ENCODE peak calls at places on chromosome X, in nine cellular contexts. E is WERI-Rb-1; U is A549; H is CD4-positive, alpha-beta T cell; J is CD8-positive, alpha-beta T cell; V is testis; A is heart left ventricle; F is pancreas; L is cardiac muscle cell. M is an unnamed sample.

GRCh38 chrX:85963736-85964135 is 83.6 kb downstream of the CHM start:
- DNase-seq in E (no peak), U (peak; percentile 2), H (no peak), J (no peak), V (no peak), A (no peak), F (no peak), L (no peak), M (no peak)

GRCh38 chrX:48606091-48606490 is 8.8 kb downstream of the WDR13 start:
- DNase-seq in E (no peak), U (no peak), H (no peak), J (no peak), V (no peak), A (no peak), F (no peak), L (no peak), M (no peak)

GRCh38 chrX:47751670-47752069 is 85.0 kb upstream of the ZNF81 start:
- DNase-seq in E (peak; percentile 52), U (no peak), H (no peak), J (no peak), V (peak; percentile 64), A (peak; percentile 44), F (peak; percentile 72), L (peak; percentile 65), M (peak; percentile 54)

GRCh38 chrX:1170243-1170642 is 42.2 kb downstream of the CRLF2 start:
- DNase-seq in E (no peak), U (no peak), H (no peak), J (peak; percentile 11), V (no peak), A (no peak), F (no peak), L (no peak), M (no peak)

GRCh38 chrX:119015407-119016242 is 41.2 kb downstream of the LONRF3 start:
- DNase-seq in E (no peak), U (peak; percentile 14), H (no peak), J (no peak), V (no peak), A (peak; percentile 47), F (no peak), L (no peak), M (peak; percentile 78)

GRCh38 chrX:110395877-110396276 is 37.2 kb downstream of the RTL9 start:
- DNase-seq in E (no peak), U (no peak), H (no peak), J (no peak), V (no peak), A (no peak), F (no peak), L (no peak), M (no peak)

GRCh38 chrX:153937056-153937455 is 2.2 kb upstream of the NAA10 start:
- DNase-seq in E (no peak), U (no peak), H (no peak), J (no peak), V (no peak), A (no peak), F (no peak), L (no peak), M (no peak)

GRCh38 chrX:42442745-42443144 is 335.2 kb downstream of the PPP1R2C start:
- DNase-seq in E (no peak), U (no peak), H (no peak), J (no peak), V (no peak), A (no peak), F (no peak), L (no peak), M (no peak)

GRCh38 chrX:63764946-63765345 is 20.1 kb downstream of the ARHGEF9 start:
- DNase-seq in E (no peak), U (no peak), H (no peak), J (no peak), V (no peak), A (no peak), F (no peak), L (no peak), M (no peak)

DNA sequence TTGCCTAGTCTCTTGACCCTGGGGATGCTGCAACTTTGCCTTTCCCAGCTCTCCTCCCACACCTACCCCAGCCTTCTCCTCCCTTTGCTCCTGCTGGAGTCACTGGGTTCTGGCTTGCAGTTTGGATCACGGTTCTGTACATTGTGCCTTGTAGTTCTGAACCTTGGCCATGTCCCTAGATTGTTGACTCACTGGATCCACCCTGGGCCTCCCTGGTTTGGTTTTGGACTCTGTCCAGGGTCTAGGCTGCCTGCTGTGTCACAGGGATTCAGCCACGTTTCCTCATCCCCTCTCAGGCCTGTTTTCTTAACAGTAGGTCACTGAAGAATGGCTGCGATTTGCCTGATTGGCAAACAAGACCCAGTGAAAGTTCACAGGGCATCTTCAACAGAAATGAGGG is 11.5 kb upstream of the GABRE start:
- DNase-seq in E (no peak), U (no peak), H (no peak), J (no peak), V (no peak), A (no peak), F (no peak), L (no peak), M (no peak)
- H3K9me3 ChIP-seq in E (no peaks in the 10 kb centered on the region), U (no peaks in the 10 kb centered on the region), H (no peaks in the 10 kb centered on the region), J (no peaks in the 10 kb centered on the region), V (no peaks in the 10 kb centered on the region), A (no peaks in the 10 kb centered on the region), F (no peaks in the 10 kb centered on the region), L (no peaks in the 10 kb centered on the region), M (no peaks in the 10 kb centered on the region)

GRCh38 chrX:2705461-2705860 is 14.4 kb downstream of the CD99 start:
- DNase-seq in E (no peak), U (no peak), H (no peak), J (no peak), V (no peak), A (no peak), F (no peak), L (no peak), M (no peak)
- H3K27ac ChIP-seq in E (no peak overlapping the region), U (peak overlapping the region; percentile 27), H (no peak overlapping the region), J (no peak overlapping the region), V (peak overlapping the region; percentile 65), A (peak overlapping the region; percentile 71), F (no peak overlapping the region), L (peak overlapping the region; percentile 62), M (no peak overlapping the region)

GRCh38 chrX:10121787-10122186 is 35.0 kb upstream of the CLCN4 start:
- DNase-seq in E (no peak), U (no peak), H (no peak), J (no peak), V (no peak), A (no peak), F (no peak), L (no peak), M (no peak)

GRCh38 chrX:10126044-10126443 is 30.7 kb upstream of the CLCN4 start:
- DNase-seq in E (no peak), U (no peak), H (no peak), J (no peak), V (no peak), A (no peak), F (no peak), L (no peak), M (no peak)

GRCh38 chrX:10125248-10125615 is 31.5 kb upstream of the CLCN4 start:
- DNase-seq in E (no peak), U (no peak), H (no peak), J (no peak), V (no peak), A (no peak), F (no peak), L (no peak), M (no peak)

GRCh38 chrX:10126834-10127233 is 29.9 kb upstream of the CLCN4 start:
- DNase-seq in E (no peak), U (no peak), H (no peak), J (no peak), V (no peak), A (no peak), F (no peak), L (no peak), M (no peak)

DNA sequence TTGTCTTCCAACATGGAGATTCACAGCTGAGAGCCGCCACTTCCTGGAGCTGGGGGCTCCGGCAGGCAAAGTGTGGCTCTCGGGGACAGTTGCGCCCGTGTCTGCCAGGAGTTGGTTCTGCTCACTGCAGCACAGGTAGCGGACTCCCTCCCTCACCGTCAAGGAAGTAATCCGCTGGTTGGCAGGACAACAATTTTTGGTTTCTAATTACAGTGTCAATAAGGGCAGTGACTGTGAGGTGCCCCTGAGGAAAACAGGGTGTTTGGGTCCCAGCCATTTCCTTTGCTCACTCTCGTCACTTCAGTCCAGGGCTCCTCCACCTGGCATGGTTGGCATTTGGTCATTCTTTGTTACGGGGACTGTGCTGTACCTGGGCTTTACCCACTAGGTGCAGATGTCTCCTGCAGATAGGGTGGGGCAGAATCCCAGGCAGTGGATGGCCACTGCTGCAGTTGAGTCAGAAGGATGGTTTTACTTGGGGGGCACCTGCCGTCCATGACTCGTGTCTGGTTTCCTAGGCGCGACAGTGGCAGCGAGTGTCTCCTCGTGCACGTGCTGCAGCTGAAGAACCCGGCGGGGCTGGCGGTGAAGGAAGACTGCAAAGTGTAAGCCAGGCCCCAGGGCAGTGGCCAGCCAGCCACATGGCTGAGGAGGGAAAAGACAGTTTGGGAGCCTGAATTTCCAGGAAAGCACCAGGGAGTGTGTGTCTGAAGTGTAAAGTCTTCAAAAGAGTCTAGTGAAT is 32.1 kb upstream of the CLCN4 start:
- DNase-seq in E (no peak), U (no peak), H (no peak), J (no peak), V (no peak), A (no peak), F (no peak), L (no peak), M (no peak)
- H3K9me3 ChIP-seq in E (peaks cover 3% of the 10 kb centered on the region), U (peaks cover 34% of the 10 kb centered on the region), H (no peaks in the 10 kb centered on the region), J (no peaks in the 10 kb centered on the region), V (no peaks in the 10 kb centered on the region), A (no peaks in the 10 kb centered on the region), F (no peaks in the 10 kb centered on the region), L (no peaks in the 10 kb centered on the region), M (no peaks in the 10 kb centered on the region)

GRCh38 chrX:71617742-71618141 is 569 bp downstream of the CXCR3 start:
- DNase-seq in E (no peak), U (no peak), H (no peak), J (no peak), V (no peak), A (no peak), F (no peak), L (no peak), M (no peak)

GRCh38 chrX:71618787-71619186 is 476 bp upstream of the CXCR3 start:
- DNase-seq in E (no peak), U (no peak), H (no peak), J (no peak), V (no peak), A (no peak), F (no peak), L (no peak), M (no peak)

GRCh38 chrX:71619193-71619592 is 882 bp upstream of the CXCR3 start:
- DNase-seq in E (no peak), U (no peak), H (no peak), J (no peak), V (no peak), A (no peak), F (no peak), L (no peak), M (no peak)

GRCh38 chrX:71616672-71617529 is 1.4 kb downstream of the CXCR3 start:
- DNase-seq in E (no peak), U (no peak), H (no peak), J (peak; percentile 72), V (no peak), A (no peak), F (no peak), L (no peak), M (peak; percentile 57)

DNA sequence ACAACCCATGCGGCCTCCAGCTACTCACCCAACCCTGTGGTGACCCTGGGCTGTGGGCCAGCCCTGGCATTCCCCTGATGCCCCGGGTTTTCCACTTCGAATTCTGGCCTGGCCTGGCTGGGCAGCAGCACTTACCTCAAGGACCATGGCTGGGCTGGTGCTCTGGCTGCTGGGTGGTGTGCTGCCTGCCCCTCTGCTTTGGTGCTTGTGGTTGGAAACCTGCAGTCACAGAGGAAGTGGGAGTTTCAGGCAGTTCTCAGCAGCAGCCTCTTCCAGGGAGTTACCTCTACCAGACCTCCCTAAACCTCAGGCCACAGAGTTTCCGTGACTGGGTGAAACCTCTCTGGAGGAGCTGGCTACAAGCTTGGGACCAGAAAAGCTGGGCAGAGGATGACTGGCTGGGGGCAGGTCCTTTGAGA is at the start of gene CXCR3:
- DNase-seq in E (no peak), U (no peak), H (no peak), J (peak; percentile 71), V (no peak), A (peak; percentile 60), F (peak; percentile 67), L (no peak), M (peak; percentile 52)
- H3K27ac ChIP-seq in E (no peak within 1 kb of the TSS), U (no peak within 1 kb of the TSS), H (peak within 1 kb of the TSS; percentile 53), J (peak within 1 kb of the TSS; percentile 55), V (no peak within 1 kb of the TSS), A (no peak within 1 kb of the TSS), F (no peak within 1 kb of the TSS), L (no peak within 1 kb of the TSS), M (no peak within 1 kb of the TSS)